ENCODE peak calls at places on chromosomes 6 and 20, in five cellular contexts. X is cerebellum, A is T-cell, T is nephron progenitor cell, M is H7. S is an unnamed sample.

GRCh38 chr6:26594730-26595632 is 1.8 kb upstream of the ABT1 start:
- DNase-seq in A (no peak), X (no peak), T (peak; percentile 48), M (peak; percentile 46), S (peak; percentile 70)

GRCh38 chr6:26250806-26251075 is 114.3 kb upstream of the BTN3A2 start:
- DNase-seq in A (peak; percentile 52), M (no peak), T (peak; percentile 32), X (peak; percentile 32), S (no peak)

GRCh38 chr6:31070711-31071197 is 41.6 kb downstream of the C6orf15 start:
- DNase-seq in M (peak; percentile 78), X (no peak), T (peak; percentile 42), A (no peak), S (peak; percentile 83)

GRCh38 chr6:11537229-11538048 is at the start of gene TMEM170B:
- DNase-seq in X (peak; percentile 98), M (peak; percentile 94), A (peak; percentile 96), T (peak; percentile 94), S (peak; percentile 90)

GRCh38 chr6:167501831-167502385 is 177.0 kb downstream of the TTLL2 start:
- DNase-seq in T (peak; percentile 38), A (no peak), X (no peak), M (peak; percentile 84), S (peak; percentile 71)

GRCh38 chr6:40328376-40328987 is 258.7 kb downstream of the LRFN2 start:
- DNase-seq in A (peak; percentile 31), T (peak; percentile 56), X (peak; percentile 65), M (peak; percentile 89), S (peak; percentile 89)

GRCh38 chr6:44041461-44042260 is 85.6 kb downstream of the MRPL14 start:
- DNase-seq in T (no peak), M (peak; percentile 72), A (no peak), X (no peak), S (peak; percentile 84)

GRCh38 chr20:24754691-24755090 is 194.4 kb upstream of the CST7 start:
- DNase-seq in X (no peak), T (no peak), M (no peak), A (no peak), S (peak; percentile 5)

GRCh38 chr6:44388135-44388487 is 605 bp downstream of the CDC5L start:
- DNase-seq in M (no peak), A (no peak), X (no peak), T (no peak), S (no peak)

GRCh38 chr6:11744753-11745152 is 33.9 kb downstream of the ADTRP start:
- DNase-seq in X (no peak), T (no peak), M (no peak), A (no peak), S (no peak)

GRCh38 chr6:169921853-169922779 is 170.7 kb downstream of the ERMARD start:
- DNase-seq in A (no peak), T (peak; percentile 54), M (peak; percentile 69), X (no peak), S (no peak)

GRCh38 chr6:159493888-159494632 is 199.0 kb downstream of the SOD2 start:
- DNase-seq in T (no peak), X (no peak), M (no peak), A (no peak), S (no peak)

GRCh38 chr6:80165143-80165542 is 58.7 kb downstream of the BCKDHB start:
- DNase-seq in A (no peak), T (no peak), M (no peak), X (no peak), S (no peak)

GRCh38 chr6:169078399-169079145 is 175.1 kb downstream of the THBS2 start:
- DNase-seq in M (no peak), A (no peak), T (no peak), X (no peak), S (no peak)

GRCh38 chr6:132693478-132693877 is 20.4 kb downstream of the VNN1 start:
- DNase-seq in X (no peak), M (no peak), A (no peak), T (no peak), S (no peak)

GRCh38 chr20:54549523-54550326 is 74.3 kb downstream of the DOK5 start:
- DNase-seq in X (no peak), T (no peak), A (no peak), M (no peak), S (no peak)

GRCh38 chr20:51458751-51459439 is 83.6 kb downstream of the NFATC2 start:
- DNase-seq in T (no peak), X (no peak), A (no peak), M (no peak), S (no peak)

GRCh38 chr20:3248167-3248992 is 9.4 kb upstream of the SLC4A11 start:
- DNase-seq in A (no peak), M (peak; percentile 88), X (no peak), T (peak; percentile 48), S (peak; percentile 73)

GRCh38 chr6:86537311-86537861 is 399.9 kb upstream of the HTR1E start:
- DNase-seq in A (no peak), X (no peak), T (no peak), M (no peak), S (no peak)

GRCh38 chr20:23050847-23051627 is 1.6 kb upstream of the THBD start:
- DNase-seq in T (peak; percentile 88), X (no peak), M (peak; percentile 86), A (no peak), S (peak; percentile 88)

GRCh38 chr6:139644821-139645220 is 270.4 kb upstream of the CITED2 start:
- DNase-seq in T (no peak), M (no peak), A (no peak), X (no peak), S (no peak)

GRCh38 chr20:43666376-43667328 is at the start of gene MYBL2:
- DNase-seq in M (peak; percentile 97), X (peak; percentile 46), A (peak; percentile 63), T (peak; percentile 82), S (peak; percentile 87)

GRCh38 chr20:43916875-43917371 is 2.3 kb downstream of the TOX2 start:
- DNase-seq in A (no peak), X (no peak), M (no peak), T (no peak), S (no peak)

GRCh38 chr20:32675223-32675975 is 1.7 kb upstream of the C20orf203 start:
- DNase-seq in M (peak; percentile 53), A (no peak), X (no peak), T (no peak), S (no peak)

S was measured in H9.